ENCODE peak calls at places on chromosome 4, in ten cellular contexts. F is heart right ventricle; Z is lung microvascular endothelial cell; T is T-cell; W is GM06990; R is heart left ventricle; G is stimulated activated CD4-positive, alpha-beta T cell treated with anti-CD3 and anti-CD28 coated beads, Interleukin-12 subunit alpha, Interleukin-12 subunit beta, amount 100 ng/mL, for 48 hours; V is HS-27A; A is iPS-NIHi11; D is esophagus muscularis mucosa. S is an unnamed sample.

GRCh38 chr4:13851541-13851940 is 224.0 kb upstream of the BOD1L1 start:
- DNase-seq in T (no peak), A (no peak), D (peak), W (no peak), V (no peak), R (no peak), F (no peak), G (no peak), Z (no peak), S (no peak)

GRCh38 chr4:173420324-173420752 is 21.4 kb upstream of the SCRG1 start:
- DNase-seq in A (peak), Z (peak), D (no peak), F (no peak), V (no peak), T (no peak), W (no peak), R (no peak), G (no peak), S (no peak)

GRCh38 chr4:5865896-5866599 is 26.8 kb downstream of the CRMP1 start:
- DNase-seq in W (no peak), F (no peak), V (no peak), T (no peak), Z (peak), A (no peak), R (no peak), D (no peak), G (no peak), S (no peak)

GRCh38 chr4:164613761-164614277 is 140.1 kb upstream of the SMIM31 start:
- DNase-seq in D (no peak), T (no peak), R (no peak), W (no peak), A (no peak), V (no peak), Z (no peak), G (no peak), F (no peak), S (no peak)

GRCh38 chr4:14877246-14878220 is 124.7 kb upstream of the CPEB2 start:
- DNase-seq in D (no peak), A (no peak), T (no peak), F (no peak), W (no peak), R (peak), Z (peak), V (no peak), G (no peak), S (no peak)

GRCh38 chr4:1815997-1816860 is 23.1 kb downstream of the FGFR3 start:
- DNase-seq in D (no peak), W (no peak), F (no peak), R (no peak), G (no peak), V (no peak), T (no peak), A (no peak), Z (no peak), S (no peak)

GRCh38 chr4:142475663-142476062 is 370.4 kb downstream of the INPP4B start:
- DNase-seq in D (no peak), V (no peak), G (no peak), F (no peak), T (no peak), R (no peak), W (no peak), Z (no peak), A (no peak), S (no peak)

GRCh38 chr4:163042306-163042705 is 124.4 kb downstream of the NAF1 start:
- DNase-seq in W (no peak), F (no peak), R (no peak), T (no peak), G (no peak), Z (no peak), A (no peak), D (no peak), V (no peak), S (no peak)

GRCh38 chr4:104966349-104967033 is 180.2 kb upstream of the TET2 start:
- DNase-seq in F (no peak), R (no peak), A (no peak), G (peak), V (no peak), T (no peak), W (peak), Z (no peak), D (no peak), S (no peak)

GRCh38 chr4:150569384-150569987 is 12.5 kb upstream of the MAB21L2 start:
- DNase-seq in W (no peak), Z (no peak), A (no peak), D (no peak), G (no peak), R (no peak), F (no peak), V (no peak), T (no peak), S (no peak)

GRCh38 chr4:57073559-57073958 is 36.6 kb downstream of the IGFBP7 start:
- DNase-seq in W (no peak), Z (no peak), V (no peak), G (no peak), T (no peak), F (no peak), D (no peak), A (no peak), R (no peak), S (no peak)

GRCh38 chr4:8818063-8818881 is 53.4 kb downstream of the HMX1 start:
- DNase-seq in V (no peak), A (no peak), F (no peak), Z (no peak), G (no peak), D (peak), W (no peak), T (no peak), R (peak), S (peak)

GRCh38 chr4:156946508-156947197 is 24.9 kb downstream of the PDGFC start:
- DNase-seq in D (no peak), W (no peak), A (no peak), T (no peak), Z (peak), V (peak), G (no peak), F (no peak), R (no peak), S (no peak)

GRCh38 chr4:103753868-103754653 is 34.3 kb upstream of the TACR3 start:
- DNase-seq in F (no peak), D (no peak), R (no peak), Z (no peak), W (no peak), T (no peak), V (no peak), G (no peak), A (no peak), S (no peak)

GRCh38 chr4:89838005-89838404 is 1.0 kb upstream of the SNCA start:
- DNase-seq in F (no peak), A (peak), G (no peak), R (no peak), D (no peak), T (no peak), V (no peak), W (no peak), Z (peak), S (no peak)

GRCh38 chr4:94724016-94724415 is 33.7 kb upstream of the BMPR1B start:
- DNase-seq in W (no peak), V (no peak), T (no peak), G (no peak), F (no peak), R (no peak), D (no peak), Z (no peak), A (no peak), S (no peak)

GRCh38 chr4:73341454-73341853 is 62.6 kb upstream of the ALB start:
- DNase-seq in R (no peak), G (no peak), V (peak), A (peak), Z (peak), F (no peak), W (no peak), T (no peak), D (no peak), S (no peak)

GRCh38 chr4:137510866-137511265 is 21.4 kb downstream of the PCDH18 start:
- DNase-seq in G (no peak), W (no peak), F (no peak), V (peak), Z (peak), R (no peak), A (peak), D (no peak), T (no peak), S (no peak)

GRCh38 chr4:71602271-71602890 is 181.5 kb downstream of the GC start:
- DNase-seq in W (no peak), R (no peak), V (no peak), T (no peak), A (no peak), Z (no peak), G (no peak), D (no peak), F (no peak), S (no peak)

GRCh38 chr4:153722036-153722435 is 37.8 kb downstream of the RNF175 start:
- DNase-seq in F (no peak), A (no peak), V (no peak), T (no peak), G (no peak), Z (no peak), D (no peak), R (no peak), W (no peak), S (no peak)

GRCh38 chr4:25172964-25173917 is 13.0 kb upstream of the SEPSECS start:
- DNase-seq in G (no peak), W (no peak), Z (peak), A (peak), V (peak), F (no peak), R (peak), D (no peak), T (no peak), S (no peak)

GRCh38 chr4:99763635-99764101 is 53.0 kb upstream of the DAPP1 start:
- DNase-seq in R (no peak), A (no peak), T (no peak), V (peak), W (no peak), F (no peak), Z (peak), D (no peak), G (no peak), S (no peak)

GRCh38 chr4:7361256-7361655 is 73.5 kb downstream of the PSAPL1 start:
- DNase-seq in G (no peak), R (peak), W (no peak), Z (no peak), F (peak), D (no peak), A (no peak), V (no peak), T (no peak), S (peak)

GRCh38 chr4:157886650-157887049 is 286.2 kb downstream of the GASK1B start:
- DNase-seq in F (no peak), G (no peak), D (no peak), W (no peak), T (no peak), V (no peak), A (no peak), Z (no peak), R (no peak), S (no peak)

S was measured in Right ventricle myocardium inferior.